ENCODE peak calls at places on chromosomes 4 and X, in six cellular contexts. K is activated CD4-positive, alpha-beta T cell treated with anti-CD3 and anti-CD28 coated beads, Interleukin-2, amount 50 U/mL, for 1 hour; N is SK-MEL-5; A is fibroblast of lung; R is occipital lobe; C is stimulated activated CD4-positive, alpha-beta T cell treated with anti-CD3 and anti-CD28 coated beads, Interleukin-15, amount 100 ng/mL, for 1 hour. O is an unnamed sample.

GRCh38 chr4:148162554-148162953 is 279.7 kb downstream of the NR3C2 start:
- DNase-seq in K (no peak), N (no peak), R (no peak), C (no peak), A (no peak), O (no peak)

GRCh38 chrX:120753413-120754251 is 122.0 kb downstream of the CT47B1 start:
- DNase-seq in A (no peak), R (no peak), K (no peak), N (no peak), C (peak), O (no peak)

GRCh38 chrX:153573999-153574398 is 24.9 kb downstream of the CCNQ start:
- DNase-seq in N (peak), C (no peak), K (no peak), R (no peak), A (no peak), O (no peak)

GRCh38 chr4:155122382-155122781 is 86.1 kb upstream of the NPY2R start:
- DNase-seq in R (no peak), K (no peak), N (no peak), C (no peak), A (no peak), O (no peak)

GRCh38 chrX:45806410-45807121 is 605.9 kb upstream of the DIPK2B start:
- DNase-seq in A (peak), C (no peak), R (no peak), N (peak), K (peak), O (no peak)

GRCh38 chr4:164381859-164382258 is 372.1 kb upstream of the SMIM31 start:
- DNase-seq in R (no peak), A (no peak), N (no peak), C (no peak), K (no peak), O (no peak)

GRCh38 chr4:168794092-168794707 is 215.9 kb downstream of the CBR4 start:
- DNase-seq in K (no peak), N (no peak), C (no peak), A (no peak), R (no peak), O (no peak)

GRCh38 chr4:123043793-123044425 is 121.5 kb upstream of the NUDT6 start:
- DNase-seq in A (no peak), C (no peak), N (no peak), R (no peak), K (no peak), O (no peak)

GRCh38 chr4:155582971-155583437 is 83.6 kb upstream of the GUCY1A1 start:
- DNase-seq in A (peak), R (no peak), N (peak), K (no peak), C (no peak), O (peak)

GRCh38 chrX:153674219-153674851 is 722 bp upstream of the PNCK start:
- DNase-seq in K (no peak), R (no peak), A (no peak), C (no peak), N (no peak), O (no peak)

GRCh38 chrX:10166248-10166716 is 9.5 kb downstream of the CLCN4 start:
- DNase-seq in C (no peak), N (no peak), R (no peak), A (no peak), K (no peak), O (no peak)

GRCh38 chrX:51608071-51608470 is 10.6 kb downstream of the CENPVL3 start:
- DNase-seq in R (peak), K (no peak), C (no peak), A (peak), N (no peak), O (no peak)

GRCh38 chr4:107379054-107379869 is 340.8 kb downstream of the PAPSS1 start:
- DNase-seq in N (peak), C (no peak), R (no peak), K (no peak), A (peak), O (no peak)

GRCh38 chr4:123945301-123945700 is 548.7 kb downstream of the SPRY1 start:
- DNase-seq in K (no peak), C (no peak), A (no peak), N (no peak), R (no peak), O (no peak)

GRCh38 chr4:152398060-152398459 is 137.8 kb downstream of the FBXW7 start:
- DNase-seq in C (no peak), R (no peak), A (peak), K (no peak), N (peak), O (no peak)

GRCh38 chr4:151624606-151625565 is 135.9 kb downstream of the GATB start:
- DNase-seq in R (no peak), N (no peak), K (no peak), C (no peak), A (no peak), O (no peak)

GRCh38 chr4:60657802-60658201 is 542.3 kb upstream of the ADGRL3 start:
- DNase-seq in N (no peak), R (no peak), C (no peak), A (no peak), K (no peak), O (no peak)